ENCODE peak calls at places on chromosomes 11 and 22, in eight cellular contexts. U is astrocyte of the cerebellum, G is AG09319, R is glutamatergic neuron, Y is ovary, Z is GM10248, A is GM06990, K is GM12864. E is an unnamed sample.

GRCh38 chr11:6458352-6458751 is 15.4 kb downstream of the TRIM3 start:
- DNase-seq in U (no peak), G (no peak), R (no peak), Y (no peak), Z (no peak), A (no peak), K (no peak), E (no peak)

GRCh38 chr22:29700206-29700948 is 19.4 kb upstream of the CABP7 start:
- DNase-seq in U (no peak), G (no peak), R (no peak), Y (no peak), Z (no peak), A (no peak), K (no peak), E (no peak)

GRCh38 chr22:39207141-39208012 is 37.4 kb downstream of the PDGFB start:
- DNase-seq in U (no peak), G (no peak), R (no peak), Y (no peak), Z (no peak), A (no peak), K (no peak), E (peak)

GRCh38 chr11:12157241-12157661 is 46.9 kb downstream of the MICAL2 start:
- DNase-seq in U (peak), G (no peak), R (no peak), Y (no peak), Z (no peak), A (no peak), K (no peak), E (no peak)

GRCh38 chr22:20507253-20508066 is at the start of gene MED15:
- DNase-seq in U (peak), G (peak), R (peak), Y (peak), Z (peak), A (peak), K (peak), E (peak)

GRCh38 chr22:20904008-20904979 is 12.9 kb upstream of the CRKL start:
- DNase-seq in U (peak), G (peak), R (no peak), Y (no peak), Z (no peak), A (no peak), K (no peak), E (no peak)

GRCh38 chr11:75035911-75036536 is 47.3 kb downstream of the NEU3 start:
- DNase-seq in U (no peak), G (no peak), R (no peak), Y (no peak), Z (no peak), A (no peak), K (no peak), E (no peak)

GRCh38 chr11:2086239-2087040 is 52.7 kb downstream of the IGF2 start:
- DNase-seq in U (no peak), G (no peak), R (no peak), Y (no peak), Z (no peak), A (no peak), K (no peak), E (no peak)

GRCh38 chr11:6440906-6441358 is at the start of gene HPX:
- DNase-seq in U (no peak), G (no peak), R (no peak), Y (no peak), Z (no peak), A (no peak), K (no peak), E (no peak)

GRCh38 chr11:112277937-112278336 is 17.3 kb upstream of the PLET1 start:
- DNase-seq in U (no peak), G (no peak), R (no peak), Y (no peak), Z (no peak), A (no peak), K (no peak), E (no peak)

GRCh38 chr11:29019960-29020683 is 911.9 kb downstream of the METTL15 start:
- DNase-seq in U (peak), G (no peak), R (peak), Y (no peak), Z (no peak), A (no peak), K (no peak), E (no peak)

GRCh38 chr11:12100886-12101285 is 9.5 kb upstream of the MICAL2 start:
- DNase-seq in U (no peak), G (no peak), R (no peak), Y (no peak), Z (no peak), A (no peak), K (no peak), E (no peak)

GRCh38 chr22:24834845-24835570 is 29.0 kb downstream of the SGSM1 start:
- DNase-seq in U (no peak), G (no peak), R (no peak), Y (no peak), Z (no peak), A (no peak), K (no peak), E (no peak)

GRCh38 chr22:44743804-44744211 is 8.6 kb upstream of the ARHGAP8 start:
- DNase-seq in U (no peak), G (no peak), R (no peak), Y (no peak), Z (no peak), A (no peak), K (no peak), E (no peak)

GRCh38 chr11:94767292-94767690 is 865 bp upstream of the AMOTL1 start:
- DNase-seq in U (no peak), G (no peak), R (no peak), Y (no peak), Z (no peak), A (no peak), K (no peak), E (no peak)

GRCh38 chr11:75813126-75813525 is 1.9 kb upstream of the UVRAG start:
- DNase-seq in U (no peak), G (no peak), R (no peak), Y (no peak), Z (peak), A (peak), K (no peak), E (no peak)

GRCh38 chr11:134157451-134157850 is 66.3 kb downstream of the NCAPD3 start:
- DNase-seq in U (no peak), G (no peak), R (no peak), Y (no peak), Z (no peak), A (no peak), K (no peak), E (no peak)

GRCh38 chr11:7637447-7638157 is 35.7 kb downstream of the CYB5R2 start:
- DNase-seq in U (no peak), G (peak), R (no peak), Y (no peak), Z (no peak), A (no peak), K (no peak), E (no peak)

GRCh38 chr11:86955111-86955673 is at the start of gene FZD4:
- DNase-seq in U (peak), G (peak), R (peak), Y (peak), Z (peak), A (peak), K (no peak), E (peak)

GRCh38 chr11:69218271-69218682 is 62.5 kb downstream of the SMIM38 start:
- DNase-seq in U (no peak), G (no peak), R (no peak), Y (no peak), Z (no peak), A (no peak), K (no peak), E (no peak)

GRCh38 chr22:19959043-19959586 is 17.5 kb upstream of the TXNRD2 start:
- DNase-seq in U (no peak), G (no peak), R (peak), Y (peak), Z (no peak), A (no peak), K (no peak), E (no peak)

GRCh38 chr11:28835790-28836189 is 727.6 kb downstream of the METTL15 start:
- DNase-seq in U (peak), G (no peak), R (no peak), Y (no peak), Z (no peak), A (no peak), K (no peak), E (no peak)

GRCh38 chr11:2536440-2536989 is 91.7 kb downstream of the KCNQ1 start:
- DNase-seq in U (no peak), G (no peak), R (peak), Y (no peak), Z (no peak), A (no peak), K (no peak), E (no peak)

GRCh38 chr11:9459573-9460321 is 1.1 kb upstream of the ZNF143 start:
- DNase-seq in U (peak), G (no peak), R (no peak), Y (no peak), Z (no peak), A (peak), K (peak), E (peak)

GRCh38 chr11:69320326-69320725 is 26.4 kb downstream of the MYEOV start:
- DNase-seq in U (no peak), G (no peak), R (no peak), Y (no peak), Z (no peak), A (no peak), K (no peak), E (no peak)

GRCh38 chr11:2779981-2780849 is 80.4 kb upstream of the KCNQ1OT1 start:
- DNase-seq in U (no peak), G (no peak), R (peak), Y (peak), Z (no peak), A (no peak), K (no peak), E (no peak)

GRCh38 chr11:22192289-22192641 is 620 bp upstream of the ANO5 start:
- DNase-seq in U (no peak), G (no peak), R (no peak), Y (no peak), Z (peak), A (no peak), K (no peak), E (peak)

GRCh38 chr11:94926698-94927237 is 46.6 kb downstream of the CWC15 start:
- DNase-seq in U (peak), G (peak), R (no peak), Y (peak), Z (no peak), A (no peak), K (no peak), E (no peak)

GRCh38 chr22:38255697-38256096 is 17.1 kb downstream of the TMEM184B start:
- DNase-seq in U (no peak), G (no peak), R (no peak), Y (no peak), Z (no peak), A (no peak), K (no peak), E (no peak)

DNA sequence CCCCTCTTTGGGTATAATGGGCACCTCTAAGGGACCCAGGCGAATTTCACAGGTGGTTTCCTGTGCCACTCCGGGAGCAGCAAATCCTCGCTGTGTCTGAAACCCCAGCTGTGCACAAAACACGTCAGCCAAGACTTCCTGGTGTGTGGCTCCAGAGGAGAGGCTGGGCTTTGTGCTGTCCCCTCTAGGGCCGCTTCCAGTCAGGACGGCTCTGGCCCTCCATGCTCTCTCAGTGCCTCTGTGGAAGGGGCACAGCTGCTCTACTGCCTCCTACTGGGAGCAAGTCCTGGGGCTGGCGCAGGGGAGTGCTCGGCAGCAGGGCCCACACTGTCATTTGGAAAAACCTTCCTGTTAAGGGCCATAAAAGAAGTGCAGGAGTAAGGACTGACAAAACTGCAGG is 23.7 kb upstream of the ARFGAP3 start:
- DNase-seq in U (no peak), G (no peak), R (no peak), Y (no peak), Z (no peak), A (no peak), K (no peak), E (no peak)
- TF ChIP-seq CTCF in U (peak), G (peak), R (no peak), Y (no peak), Z (peak), A (peak), K (no peak), E (no peak)

GRCh38 chr11:89736566-89736965 is 26.5 kb downstream of the TRIM77 start:
- DNase-seq in U (no peak), G (no peak), R (no peak), Y (no peak), Z (no peak), A (no peak), K (no peak), E (no peak)
- TF ChIP-seq CTCF in U (no peak), G (no peak), R (no peak), Y (no peak), Z (no peak), A (no peak), K (no peak), E (no peak)

DNA sequence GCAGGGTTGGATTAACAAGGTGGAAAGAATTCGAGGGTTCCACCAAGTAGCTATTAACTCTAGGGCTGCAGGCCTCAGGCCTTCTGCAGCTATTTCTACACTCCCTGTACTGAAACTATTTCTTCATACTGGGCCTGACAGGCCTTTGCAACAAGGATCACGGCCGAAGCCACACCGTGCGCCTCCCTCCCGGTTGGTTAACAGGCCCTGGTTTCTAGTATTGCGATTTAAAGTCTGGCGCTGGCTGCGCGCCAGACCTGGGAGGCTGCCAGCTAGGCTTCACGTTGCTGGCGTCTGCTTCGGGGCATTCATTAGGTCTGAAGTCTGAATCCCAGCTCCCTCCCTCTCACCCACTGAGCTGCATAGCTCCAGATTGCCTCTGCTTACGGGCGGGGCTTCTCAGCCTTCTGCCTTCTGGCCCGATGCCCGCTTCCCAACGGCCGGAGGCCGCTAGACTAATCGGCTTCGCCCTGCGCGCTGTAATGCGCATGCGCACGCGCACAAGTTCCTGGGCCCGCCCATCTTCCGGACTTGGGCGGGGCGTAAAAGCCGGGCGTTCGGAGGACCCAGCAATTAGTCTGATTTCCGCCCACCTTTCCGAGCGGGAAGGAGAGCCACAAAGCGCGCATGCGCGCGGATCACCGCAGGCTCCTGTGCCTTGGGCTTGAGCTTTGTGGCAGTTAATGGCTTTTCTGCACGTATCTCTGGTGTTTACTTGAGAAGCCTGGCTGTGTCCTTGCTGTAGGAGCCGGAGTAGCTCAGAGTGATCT is 1.6 kb downstream of the LDHA start:
- DNase-seq in U (peak), G (peak), R (peak), Y (peak), Z (peak), A (peak), K (peak), E (peak)
- TF ChIP-seq CTCF in U (no peak), G (no peak), R (no peak), Y (no peak), Z (no peak), A (no peak), K (no peak), E (no peak)

DNA sequence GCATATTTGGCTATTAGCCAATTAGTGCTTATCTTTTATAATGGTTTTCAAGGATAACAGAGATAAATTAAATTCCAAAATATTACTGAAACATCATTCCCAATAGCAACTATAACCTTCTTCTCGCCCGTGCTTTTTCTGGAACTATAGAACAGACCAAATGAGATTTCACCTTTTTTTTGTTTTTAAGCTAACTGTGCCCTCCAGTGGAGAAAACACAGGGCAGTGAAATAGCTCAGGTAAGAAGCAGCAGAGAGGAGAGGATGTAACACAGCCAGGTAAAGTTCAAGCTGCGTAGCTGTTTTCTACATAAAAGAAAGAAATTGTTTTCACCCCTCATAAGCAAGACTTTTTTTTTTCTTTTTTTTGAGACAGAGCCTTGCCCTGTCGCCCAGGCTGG is 28.2 kb downstream of the HSD17B12 start:
- DNase-seq in U (no peak), G (no peak), R (no peak), Y (no peak), Z (no peak), A (no peak), K (no peak), E (no peak)
- TF ChIP-seq CTCF in U (no peak), G (no peak), R (no peak), Y (no peak), Z (no peak), A (peak), K (peak), E (no peak)

GRCh38 chr11:35096737-35097136 is 42.2 kb upstream of the CD44 start:
- DNase-seq in U (no peak), G (no peak), R (no peak), Y (no peak), Z (no peak), A (no peak), K (no peak), E (no peak)
- TF ChIP-seq CTCF in U (no peak), G (no peak), R (no peak), Y (no peak), Z (no peak), A (no peak), K (no peak), E (no peak)

DNA sequence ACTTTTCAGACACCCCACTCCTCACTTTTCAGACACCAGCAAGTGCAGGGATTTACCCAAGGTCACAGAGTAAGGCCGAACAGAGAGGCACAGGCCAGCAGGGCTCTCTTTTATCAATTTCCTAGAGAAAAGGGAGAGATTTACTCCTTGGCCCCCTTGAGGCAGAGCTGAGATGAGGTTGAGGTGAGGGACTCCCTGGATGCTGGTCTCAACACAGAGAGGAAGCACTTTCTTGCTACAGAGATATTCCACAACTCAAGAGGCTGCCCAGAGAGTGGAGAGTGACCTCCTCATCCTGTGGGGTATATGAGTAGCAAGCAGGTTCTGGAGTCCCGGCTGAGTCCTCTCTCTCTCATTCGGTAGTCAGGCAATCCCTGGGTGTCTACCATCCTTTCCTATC is 2.0 kb upstream of the ARHGEF17 start:
- DNase-seq in U (no peak), G (no peak), R (no peak), Y (no peak), Z (no peak), A (no peak), K (no peak), E (no peak)
- TF ChIP-seq CTCF in U (no peak), G (no peak), R (no peak), Y (no peak), Z (no peak), A (no peak), K (peak), E (no peak)

DNA sequence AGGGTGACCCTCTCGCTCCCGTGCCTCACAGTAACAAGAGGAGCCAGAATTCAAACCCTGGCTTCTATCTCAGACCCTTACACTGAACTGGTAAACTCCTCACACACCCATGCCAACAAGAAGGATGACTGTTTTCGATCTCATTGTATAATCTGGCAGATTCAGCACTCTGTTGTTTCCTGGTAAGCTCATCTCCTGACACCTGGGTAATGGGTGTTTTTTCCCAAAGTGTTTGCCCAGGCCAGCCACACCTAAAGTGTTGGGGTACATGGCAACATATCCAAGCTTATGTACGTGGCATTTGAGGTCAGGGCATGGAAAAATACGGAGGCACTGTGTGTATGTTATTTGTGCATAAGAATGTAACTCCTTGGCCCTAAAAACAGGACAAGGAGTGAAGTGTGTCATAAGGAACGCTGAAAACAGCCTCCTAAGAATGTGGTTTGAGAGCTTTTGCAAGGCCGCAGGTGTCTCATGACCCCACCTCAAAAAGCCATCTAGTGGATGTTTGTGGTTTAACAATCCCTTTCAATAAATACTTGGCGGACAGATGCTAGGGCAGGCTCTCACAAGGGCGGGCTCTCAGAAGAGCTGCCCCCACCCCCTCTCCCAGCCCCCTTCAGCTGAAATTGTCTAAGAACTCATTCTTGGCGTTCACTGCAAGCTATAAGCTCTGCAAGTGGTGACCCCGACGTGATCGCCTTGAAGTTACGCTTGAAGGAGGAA is at the start of gene MS4A15:
- DNase-seq in U (no peak), G (no peak), R (no peak), Y (no peak), Z (peak), A (no peak), K (peak), E (peak)
- TF ChIP-seq CTCF in U (peak), G (no peak), R (peak), Y (no peak), Z (peak), A (peak), K (peak), E (peak)

DNA sequence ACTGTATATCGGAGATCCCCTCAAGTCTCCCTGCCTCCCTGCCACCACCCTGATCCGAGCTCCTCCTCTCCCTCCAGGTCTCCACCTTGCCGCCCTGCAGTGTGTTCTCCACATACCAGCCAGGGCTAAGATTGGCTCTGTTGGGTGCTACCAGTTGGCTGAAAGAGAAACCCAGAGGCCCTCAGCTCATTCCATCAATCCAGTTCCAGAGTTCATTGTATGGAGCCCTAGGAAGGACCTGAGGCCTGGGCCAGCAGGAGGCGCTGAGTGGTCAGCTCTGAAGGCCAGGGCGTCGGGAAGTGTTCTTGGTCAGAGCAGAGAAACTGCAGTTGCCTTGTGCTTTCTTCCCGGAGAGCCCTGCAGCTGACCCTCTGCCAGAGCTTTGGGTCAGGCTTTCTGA is 2.2 kb upstream of the TOP3B start:
- DNase-seq in U (no peak), G (no peak), R (peak), Y (no peak), Z (peak), A (no peak), K (no peak), E (no peak)
- TF ChIP-seq CTCF in U (peak), G (peak), R (peak), Y (no peak), Z (peak), A (peak), K (peak), E (peak)

GRCh38 chr11:128039140-128040021 is 548.0 kb downstream of the ETS1 start:
- DNase-seq in U (peak), G (peak), R (no peak), Y (no peak), Z (no peak), A (no peak), K (peak), E (no peak)
- TF ChIP-seq CTCF in U (no peak), G (peak), R (peak), Y (no peak), Z (no peak), A (no peak), K (no peak), E (no peak)